ENCODE peak calls at places on chromosome X, in seven cellular contexts. One of them, this sample, is unnamed. For H3K27me3, the result is how much of the 10 kb centered on the place peaks cover.

GRCh38 chrX:17689971-17690409 is 47.3 kb upstream of the SCML1 start:
- DNase-seq in MM.1S: peak
- DNase-seq in SK-N-SH: peak
- DNase-seq in PC-3: peak
- DNase-seq in HCT116: peak
- DNase-seq in hepatocyte: peak
- DNase-seq in GM23248: peak
- DNase-seq in this sample: peak

GRCh38 chrX:77749695-77750094 is 36.3 kb downstream of the ATRX start:
- DNase-seq in MM.1S: no peak
- DNase-seq in PC-3: peak
- DNase-seq in HCT116: no peak
- DNase-seq in GM23248: peak
- DNase-seq in hepatocyte: no peak
- DNase-seq in SK-N-SH: no peak
- DNase-seq in this sample: no peak

GRCh38 chrX:9867214-9867613 is 81.0 kb downstream of the SHROOM2 start:
- DNase-seq in HCT116: no peak
- DNase-seq in GM23248: no peak
- DNase-seq in PC-3: no peak
- DNase-seq in MM.1S: no peak
- DNase-seq in SK-N-SH: no peak
- DNase-seq in hepatocyte: no peak
- DNase-seq in this sample: no peak

GRCh38 chrX:120120223-120120622 is 4.5 kb upstream of the RHOXF1 start:
- DNase-seq in SK-N-SH: no peak
- DNase-seq in hepatocyte: no peak
- DNase-seq in MM.1S: no peak
- DNase-seq in GM23248: no peak
- DNase-seq in PC-3: peak
- DNase-seq in HCT116: no peak
- DNase-seq in this sample: no peak

GRCh38 chrX:120774611-120775010 is 101.1 kb downstream of the CT47B1 start:
- DNase-seq in SK-N-SH: no peak
- DNase-seq in PC-3: no peak
- DNase-seq in hepatocyte: no peak
- DNase-seq in MM.1S: no peak
- DNase-seq in GM23248: peak
- DNase-seq in HCT116: no peak
- DNase-seq in this sample: no peak

GRCh38 chrX:100928660-100929613 is at the start of gene XKRX:
- DNase-seq in SK-N-SH: peak
- DNase-seq in hepatocyte: peak
- DNase-seq in PC-3: peak
- DNase-seq in GM23248: peak
- DNase-seq in MM.1S: peak
- DNase-seq in HCT116: peak
- DNase-seq in this sample: peak

GRCh38 chrX:150184487-150184886 is 178.6 kb upstream of the MAMLD1 start:
- DNase-seq in MM.1S: no peak
- DNase-seq in HCT116: no peak
- DNase-seq in GM23248: no peak
- DNase-seq in SK-N-SH: no peak
- DNase-seq in hepatocyte: no peak
- DNase-seq in PC-3: peak
- DNase-seq in this sample: no peak

GRCh38 chrX:38163193-38163592 is 57.5 kb downstream of the SRPX start:
- DNase-seq in hepatocyte: no peak
- DNase-seq in MM.1S: no peak
- DNase-seq in PC-3: no peak
- DNase-seq in GM23248: no peak
- DNase-seq in SK-N-SH: no peak
- DNase-seq in HCT116: no peak
- DNase-seq in this sample: no peak

GRCh38 chrX:590666-591065 is 39.9 kb upstream of the SHOX start:
- DNase-seq in hepatocyte: no peak
- DNase-seq in PC-3: no peak
- DNase-seq in MM.1S: no peak
- DNase-seq in GM23248: no peak
- DNase-seq in SK-N-SH: no peak
- DNase-seq in HCT116: no peak
- DNase-seq in this sample: no peak

GRCh38 chrX:7252013-7252610 is 104.2 kb upstream of the PUDP start:
- DNase-seq in SK-N-SH: no peak
- DNase-seq in HCT116: no peak
- DNase-seq in hepatocyte: no peak
- DNase-seq in MM.1S: peak
- DNase-seq in GM23248: no peak
- DNase-seq in PC-3: peak
- DNase-seq in this sample: no peak

GRCh38 chrX:124986284-124986683 is 333.4 kb upstream of the TEX13C start:
- DNase-seq in GM23248: no peak
- DNase-seq in SK-N-SH: no peak
- DNase-seq in PC-3: no peak
- DNase-seq in MM.1S: no peak
- DNase-seq in HCT116: no peak
- DNase-seq in hepatocyte: no peak
- DNase-seq in this sample: no peak

GRCh38 chrX:132651411-132652086 is 162.7 kb upstream of the MBNL3 start:
- DNase-seq in GM23248: peak
- DNase-seq in PC-3: peak
- DNase-seq in MM.1S: no peak
- DNase-seq in hepatocyte: no peak
- DNase-seq in HCT116: no peak
- DNase-seq in SK-N-SH: no peak
- DNase-seq in this sample: no peak

GRCh38 chrX:69024287-69024686 is 141.0 kb downstream of the PJA1 start:
- DNase-seq in PC-3: no peak
- DNase-seq in MM.1S: no peak
- DNase-seq in GM23248: no peak
- DNase-seq in hepatocyte: no peak
- DNase-seq in HCT116: no peak
- DNase-seq in SK-N-SH: no peak
- DNase-seq in this sample: no peak

GRCh38 chrX:17369294-17369693 is 5.7 kb upstream of the NHS start:
- DNase-seq in HCT116: no peak
- DNase-seq in PC-3: no peak
- DNase-seq in GM23248: no peak
- DNase-seq in SK-N-SH: no peak
- DNase-seq in hepatocyte: no peak
- DNase-seq in MM.1S: no peak
- DNase-seq in this sample: no peak

GRCh38 chrX:133151320-133151719 is 54.4 kb upstream of the USP26 start:
- DNase-seq in SK-N-SH: no peak
- DNase-seq in GM23248: peak
- DNase-seq in hepatocyte: peak
- DNase-seq in MM.1S: no peak
- DNase-seq in PC-3: peak
- DNase-seq in HCT116: no peak
- DNase-seq in this sample: no peak

GRCh38 chrX:38409289-38409688 is 56.9 kb downstream of the OTC start:
- DNase-seq in SK-N-SH: no peak
- DNase-seq in PC-3: no peak
- DNase-seq in hepatocyte: no peak
- DNase-seq in GM23248: no peak
- DNase-seq in HCT116: no peak
- DNase-seq in MM.1S: no peak
- DNase-seq in this sample: no peak

GRCh38 chrX:68703849-68704248 is 56.4 kb downstream of the STARD8 start:
- DNase-seq in hepatocyte: no peak
- DNase-seq in GM23248: no peak
- DNase-seq in HCT116: no peak
- DNase-seq in PC-3: no peak
- DNase-seq in MM.1S: no peak
- DNase-seq in SK-N-SH: no peak
- DNase-seq in this sample: no peak

GRCh38 chrX:151476597-151476996 is 79.6 kb downstream of the VMA21 start:
- DNase-seq in GM23248: no peak
- DNase-seq in MM.1S: no peak
- DNase-seq in PC-3: no peak
- DNase-seq in HCT116: no peak
- DNase-seq in SK-N-SH: no peak
- DNase-seq in hepatocyte: no peak
- DNase-seq in this sample: no peak

DNA sequence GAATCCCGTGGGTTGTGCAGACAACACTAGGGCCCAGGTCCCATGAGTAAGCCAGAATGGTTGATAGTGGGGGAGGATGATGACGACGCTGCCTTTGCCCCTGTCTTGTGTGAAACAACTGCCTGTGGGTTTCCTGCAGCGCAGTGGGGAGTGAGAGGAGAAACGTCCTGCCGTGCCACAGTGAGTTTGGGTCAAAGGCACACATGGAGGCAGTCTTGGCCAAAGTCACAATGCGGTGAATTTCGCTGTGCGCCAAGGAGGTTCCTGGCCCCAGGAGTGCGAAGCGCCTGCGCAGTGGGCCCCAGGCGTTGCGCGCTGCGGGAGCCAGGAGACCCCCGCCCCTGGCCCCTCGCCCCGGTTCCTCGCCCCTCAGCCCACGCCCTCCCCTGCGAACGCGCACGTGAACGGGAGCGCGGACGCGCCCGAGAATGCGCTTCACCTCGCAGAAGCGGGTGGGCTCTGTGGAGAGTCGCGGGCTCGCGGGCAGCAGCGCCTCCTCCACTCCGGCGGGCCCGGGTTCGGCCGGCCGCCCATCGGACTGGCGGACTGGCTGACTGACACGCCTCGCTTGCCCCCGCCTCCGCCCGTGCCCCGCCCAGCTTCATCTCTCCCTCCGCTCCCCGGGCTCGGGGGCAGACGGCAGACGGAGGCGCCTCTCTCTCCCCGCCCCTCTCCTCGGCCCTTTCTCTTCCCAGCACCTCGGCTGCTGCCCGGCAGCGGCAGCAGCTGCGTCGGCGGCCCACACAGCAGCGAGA is at the start of gene NUDT10:
- DNase-seq in GM23248: peak
- DNase-seq in PC-3: no peak
- DNase-seq in HCT116: no peak
- DNase-seq in hepatocyte: peak
- DNase-seq in MM.1S: no peak
- DNase-seq in SK-N-SH: peak
- DNase-seq in this sample: peak
- TF ChIP-seq EZH2phosphoT487 in GM23248: no peak
- TF ChIP-seq EZH2phosphoT487 in PC-3: no peak
- TF ChIP-seq EZH2phosphoT487 in HCT116: no peak
- TF ChIP-seq EZH2phosphoT487 in hepatocyte: no peak
- TF ChIP-seq EZH2phosphoT487 in MM.1S: no peak
- TF ChIP-seq EZH2phosphoT487 in SK-N-SH: no peak
- TF ChIP-seq EZH2phosphoT487 in this sample: no peak

DNA sequence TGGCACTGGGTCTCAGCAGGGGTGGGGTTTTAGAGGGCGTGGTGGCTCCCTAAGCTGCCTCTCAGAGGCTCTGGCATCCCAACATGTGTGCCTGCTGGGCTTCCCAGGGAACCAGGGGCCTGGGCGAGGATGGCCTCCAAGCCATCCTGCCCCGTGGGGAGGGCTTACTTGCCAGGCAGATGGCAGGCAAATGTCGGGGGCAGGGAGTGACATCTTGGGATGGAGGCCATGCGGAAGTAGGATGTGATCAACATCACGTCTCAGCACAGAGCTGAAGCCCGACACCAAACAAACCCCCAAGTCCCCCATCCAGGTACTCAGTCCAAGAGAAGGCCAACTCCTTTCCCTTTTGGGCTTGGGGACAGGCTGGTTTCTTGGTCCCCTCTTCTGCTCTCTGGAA is 4.7 kb downstream of the L1CAM start:
- DNase-seq in HCT116: no peak
- DNase-seq in hepatocyte: no peak
- DNase-seq in PC-3: no peak
- DNase-seq in GM23248: no peak
- DNase-seq in SK-N-SH: no peak
- DNase-seq in MM.1S: no peak
- DNase-seq in this sample: no peak
- H3K27me3 ChIP-seq in HCT116: under half
- H3K27me3 ChIP-seq in hepatocyte: under half
- H3K27me3 ChIP-seq in PC-3: under half
- H3K27me3 ChIP-seq in GM23248: under half
- H3K27me3 ChIP-seq in SK-N-SH: under half
- H3K27me3 ChIP-seq in MM.1S: under half
- H3K27me3 ChIP-seq in this sample: under half

GRCh38 chrX:153381684-153382532 is 19.2 kb downstream of the PNMA6E start:
- DNase-seq in SK-N-SH: peak
- DNase-seq in PC-3: no peak
- DNase-seq in HCT116: no peak
- DNase-seq in MM.1S: no peak
- DNase-seq in GM23248: peak
- DNase-seq in hepatocyte: peak
- DNase-seq in this sample: peak
- TF ChIP-seq EZH2phosphoT487 in SK-N-SH: no peak
- TF ChIP-seq EZH2phosphoT487 in PC-3: no peak
- TF ChIP-seq EZH2phosphoT487 in HCT116: no peak
- TF ChIP-seq EZH2phosphoT487 in MM.1S: no peak
- TF ChIP-seq EZH2phosphoT487 in GM23248: no peak
- TF ChIP-seq EZH2phosphoT487 in hepatocyte: no peak
- TF ChIP-seq EZH2phosphoT487 in this sample: no peak

DNA sequence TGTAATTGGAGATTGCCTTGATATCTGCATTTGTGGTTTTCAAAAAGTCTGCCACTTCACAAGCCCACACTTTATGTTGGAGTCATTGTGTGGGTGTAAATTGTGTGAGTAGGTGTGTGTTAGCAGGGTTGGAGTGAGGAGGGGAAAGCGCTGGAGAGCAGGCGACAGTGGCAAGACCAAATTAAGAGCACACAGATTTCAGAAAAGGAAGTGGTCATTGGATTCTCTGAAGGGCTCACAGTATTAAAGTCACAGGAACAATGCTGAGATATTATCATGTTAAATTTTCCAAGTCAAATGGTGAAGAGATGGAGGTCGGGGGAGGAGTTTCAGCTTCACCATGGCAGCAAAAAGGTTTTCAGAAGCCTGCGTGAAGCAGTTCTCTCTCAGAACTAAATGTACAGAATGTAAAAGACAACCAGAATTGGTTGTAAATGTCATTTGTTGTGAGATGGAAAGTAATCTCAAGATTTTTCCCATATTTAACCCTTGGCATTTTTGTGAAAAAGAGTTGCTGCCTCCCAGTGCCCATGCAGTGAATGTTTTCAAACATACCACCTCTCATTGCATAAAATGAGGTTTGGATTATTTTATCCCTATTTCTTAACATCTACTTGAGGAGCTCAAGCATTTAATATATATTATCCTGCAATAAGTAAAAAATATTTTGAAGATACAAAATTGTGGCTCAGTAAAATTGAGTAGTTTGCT is 265.9 kb downstream of the ZNF674 start:
- DNase-seq in MM.1S: no peak
- DNase-seq in hepatocyte: no peak
- DNase-seq in PC-3: no peak
- DNase-seq in SK-N-SH: no peak
- DNase-seq in GM23248: peak
- DNase-seq in HCT116: no peak
- DNase-seq in this sample: no peak
- H3K27me3 ChIP-seq in MM.1S: under half
- H3K27me3 ChIP-seq in hepatocyte: under half
- H3K27me3 ChIP-seq in PC-3: under half
- H3K27me3 ChIP-seq in SK-N-SH: under half
- H3K27me3 ChIP-seq in GM23248: under half
- H3K27me3 ChIP-seq in HCT116: under half
- H3K27me3 ChIP-seq in this sample: under half

GRCh38 chrX:87728024-87728423 is 210.4 kb downstream of the KLHL4 start:
- DNase-seq in PC-3: no peak
- DNase-seq in HCT116: no peak
- DNase-seq in MM.1S: no peak
- DNase-seq in GM23248: no peak
- DNase-seq in SK-N-SH: no peak
- DNase-seq in hepatocyte: no peak
- DNase-seq in this sample: no peak
- TF ChIP-seq EZH2phosphoT487 in PC-3: no peak
- TF ChIP-seq EZH2phosphoT487 in HCT116: no peak
- TF ChIP-seq EZH2phosphoT487 in MM.1S: no peak
- TF ChIP-seq EZH2phosphoT487 in GM23248: no peak
- TF ChIP-seq EZH2phosphoT487 in SK-N-SH: no peak
- TF ChIP-seq EZH2phosphoT487 in hepatocyte: no peak
- TF ChIP-seq EZH2phosphoT487 in this sample: no peak

GRCh38 chrX:13851996-13852695 is 35.3 kb upstream of the GPM6B start:
- DNase-seq in MM.1S: peak
- DNase-seq in SK-N-SH: no peak
- DNase-seq in PC-3: peak
- DNase-seq in HCT116: no peak
- DNase-seq in hepatocyte: no peak
- DNase-seq in GM23248: no peak
- DNase-seq in this sample: no peak
- H3K27me3 ChIP-seq in MM.1S: under half
- H3K27me3 ChIP-seq in SK-N-SH: under half
- H3K27me3 ChIP-seq in PC-3: under half
- H3K27me3 ChIP-seq in HCT116: under half
- H3K27me3 ChIP-seq in hepatocyte: under half
- H3K27me3 ChIP-seq in GM23248: under half
- H3K27me3 ChIP-seq in this sample: under half

This sample was measured in neural progenitor cell.